ENCODE peak calls at places on chromosomes 7 and 10, in eight cellular contexts. B, Q, J, O, U, W, P and N are unnamed samples.

GRCh38 chr7:142459557-142459963 is 201.7 kb upstream of the PRSS58 start:
- DNase-seq in P (peak; percentile 75), B (no peak), W (no peak), J (no peak), O (no peak), Q (peak; percentile 61), U (peak; percentile 71), N (no peak)

GRCh38 chr7:80781561-80781979 is 137.3 kb downstream of the SEMA3C start:
- DNase-seq in P (peak; percentile 96), W (no peak), U (peak; percentile 65), Q (no peak), B (no peak), O (no peak), J (peak; percentile 46), N (no peak)

GRCh38 chr10:93541402-93542357 is 24.8 kb upstream of the FFAR4 start:
- DNase-seq in U (peak; percentile 45), B (no peak), W (peak; percentile 4), O (peak; percentile 72), J (peak; percentile 39), P (no peak), Q (peak; percentile 65), N (peak; percentile 10)

GRCh38 chr10:23315966-23316365 is 28.6 kb downstream of the C10orf67 start:
- DNase-seq in B (no peak), U (no peak), J (no peak), W (no peak), P (no peak), Q (no peak), O (no peak), N (no peak)

GRCh38 chr10:96665306-96665705 is 55.0 kb downstream of the PIK3AP1 start:
- DNase-seq in W (no peak), B (no peak), P (no peak), J (no peak), Q (peak; percentile 19), O (no peak), U (no peak), N (no peak)

GRCh38 chr7:118845787-118846186 is 621.3 kb downstream of the ANKRD7 start:
- DNase-seq in P (no peak), B (no peak), Q (no peak), U (no peak), J (no peak), O (no peak), W (no peak), N (no peak)

GRCh38 chr10:3123571-3124411 is 48.8 kb downstream of the PITRM1 start:
- DNase-seq in W (no peak), U (no peak), P (no peak), B (no peak), J (no peak), O (no peak), Q (no peak), N (no peak)

GRCh38 chr10:31083765-31084184 is 52.1 kb upstream of the ZNF438 start:
- DNase-seq in J (peak; percentile 32), U (peak; percentile 79), P (no peak), B (peak; percentile 47), O (peak; percentile 44), Q (peak; percentile 75), W (peak; percentile 62), N (peak; percentile 16)

GRCh38 chr10:50224330-50224952 is 26.9 kb downstream of the ASAH2 start:
- DNase-seq in P (peak; percentile 36), W (peak; percentile 15), B (no peak), U (peak; percentile 80), O (peak; percentile 44), J (peak; percentile 37), Q (peak; percentile 69), N (peak; percentile 53)

GRCh38 chr10:94200148-94200846 is 162.4 kb downstream of the NOC3L start:
- DNase-seq in Q (no peak), B (no peak), O (no peak), W (no peak), P (no peak), U (no peak), J (no peak), N (no peak)

GRCh38 chr7:157436763-157437480 is 100.1 kb downstream of the DNAJB6 start:
- DNase-seq in W (no peak), Q (no peak), O (no peak), J (no peak), U (no peak), P (no peak), B (no peak), N (no peak)

GRCh38 chr7:135248546-135248945 is 14.9 kb downstream of the STRA8 start:
- DNase-seq in P (no peak), O (no peak), B (no peak), W (no peak), J (no peak), U (no peak), Q (no peak), N (no peak)

GRCh38 chr10:17835688-17836087 is 26.5 kb downstream of the MRC1 start:
- DNase-seq in J (no peak), B (no peak), O (no peak), U (peak; percentile 44), W (no peak), P (peak; percentile 67), Q (peak; percentile 95), N (peak; percentile 68)

GRCh38 chr7:45140827-45141226 is 16.8 kb upstream of the RAMP3 start:
- DNase-seq in P (no peak), O (no peak), Q (no peak), W (no peak), J (no peak), B (no peak), U (no peak), N (no peak)

GRCh38 chr10:53108317-53108934 is 335.8 kb upstream of the MBL2 start:
- DNase-seq in P (no peak), W (no peak), Q (no peak), B (no peak), J (no peak), U (no peak), O (no peak), N (no peak)

GRCh38 chr10:86385806-86386205 is 19.2 kb upstream of the GRID1 start:
- DNase-seq in P (no peak), B (no peak), J (no peak), U (no peak), O (no peak), W (no peak), Q (no peak), N (no peak)

GRCh38 chr7:156121434-156121833 is 309.2 kb upstream of the SHH start:
- DNase-seq in W (no peak), Q (no peak), J (no peak), U (no peak), B (no peak), P (no peak), O (no peak), N (no peak)

GRCh38 chr10:132452216-132452650 is 55.2 kb downstream of the PWWP2B start:
- DNase-seq in J (no peak), U (no peak), B (no peak), W (no peak), Q (no peak), P (no peak), O (no peak), N (no peak)

GRCh38 chr10:63554666-63555065 is 33.5 kb downstream of the REEP3 start:
- DNase-seq in J (no peak), W (peak; percentile 2), O (no peak), P (peak; percentile 96), U (no peak), Q (peak; percentile 87), B (peak; percentile 4), N (no peak)

GRCh38 chr10:32112055-32112454 is 55.8 kb upstream of the KIF5B start:
- DNase-seq in U (peak; percentile 54), Q (peak; percentile 42), B (no peak), J (no peak), W (no peak), P (peak; percentile 55), O (no peak), N (peak; percentile 10)

GRCh38 chr10:93435621-93436385 is 46.3 kb downstream of the MYOF start:
- DNase-seq in Q (peak; percentile 98), U (no peak), W (no peak), O (no peak), P (peak; percentile 34), J (no peak), B (no peak), N (no peak)

GRCh38 chr10:62075912-62076311 is 174.4 kb downstream of the ARID5B start:
- DNase-seq in W (no peak), B (no peak), U (peak; percentile 58), O (no peak), P (no peak), J (no peak), Q (no peak), N (no peak)

GRCh38 chr7:107815254-107815882 is 12.3 kb upstream of the SLC26A3 start:
- DNase-seq in O (no peak), U (no peak), B (no peak), J (no peak), Q (no peak), W (peak; percentile 14), P (no peak), N (no peak)

GRCh38 chr10:45456822-45457221 is 82.8 kb downstream of the ALOX5 start:
- DNase-seq in J (no peak), B (no peak), W (no peak), U (no peak), Q (no peak), O (no peak), P (no peak), N (no peak)

GRCh38 chr7:30699706-30700495 is 17.6 kb upstream of the CRHR2 start:
- DNase-seq in W (no peak), U (no peak), J (no peak), O (no peak), Q (no peak), P (no peak), B (no peak), N (no peak)